ENCODE peak calls at places on chromosome 10, in seven cellular contexts. H, P, J, L, R, I and C are unnamed samples.
A peak's percentile ranks its signal among the peaks of the same experiment; 100 is the strongest.

GRCh38 chr10:133199488-133199885 is 30.5 kb upstream of the UTF1 start:
- DNase-seq in H (no peak), P (no peak), J (no peak), L (no peak), R (no peak), I (no peak), C (no peak)

GRCh38 chr10:35827783-35828182 is 185.7 kb upstream of the FZD8 start:
- DNase-seq in H (no peak), P (no peak), J (no peak), L (no peak), R (no peak), I (no peak), C (no peak)

GRCh38 chr10:47456794-47457527 is 27.0 kb downstream of the ANXA8 start:
- DNase-seq in H (no peak), P (no peak), J (no peak), L (no peak), R (no peak), I (no peak), C (no peak)

GRCh38 chr10:42940487-42941157 is 136.2 kb upstream of the RET start:
- DNase-seq in H (no peak), P (no peak), J (no peak), L (no peak), R (no peak), I (no peak), C (no peak)

GRCh38 chr10:133249094-133249780 is 11.6 kb downstream of the VENTX start:
- DNase-seq in H (no peak), P (no peak), J (no peak), L (no peak), R (no peak), I (no peak), C (no peak)

GRCh38 chr10:32055478-32056135 is 618 bp downstream of the KIF5B start:
- DNase-seq in H (peak; percentile 41), P (peak; percentile 57), J (peak; percentile 55), L (peak; percentile 66), R (peak; percentile 62), I (peak; percentile 36), C (no peak)

GRCh38 chr10:30058111-30058510 is 1.3 kb downstream of the JCAD start:
- DNase-seq in H (no peak), P (no peak), J (no peak), L (no peak), R (no peak), I (no peak), C (no peak)

GRCh38 chr10:13769926-13770325 is 183.2 kb downstream of the PRPF18 start:
- DNase-seq in H (peak; percentile 80), P (no peak), J (no peak), L (no peak), R (no peak), I (no peak), C (no peak)